ENCODE peak calls at places on chromosomes 4 and X, in eight cellular contexts. C, O, P, V, F, B, H and N are unnamed samples.

GRCh38 chrX:123210252-123210651 is 26.2 kb downstream of the GRIA3 start:
- DNase-seq in C (no peak), O (no peak), P (no peak), V (no peak), F (no peak), B (no peak), H (no peak), N (no peak)

GRCh38 chrX:78199851-78200250 is 60.4 kb upstream of the TAF9B start:
- DNase-seq in C (peak; percentile 12), O (no peak), P (peak; percentile 8), V (no peak), F (peak; percentile 36), B (peak; percentile 17), H (peak; percentile 18), N (peak; percentile 35)

GRCh38 chrX:69538321-69538876 is 34.3 kb downstream of the NALF2 start:
- DNase-seq in C (peak; percentile 60), O (peak; percentile 29), P (peak; percentile 16), V (peak; percentile 61), F (peak; percentile 70), B (peak; percentile 72), H (peak; percentile 47), N (peak; percentile 69)

GRCh38 chr4:182975806-182976205 is 58.6 kb upstream of the DCTD start:
- DNase-seq in C (no peak), O (no peak), P (peak; percentile 90), V (no peak), F (peak; percentile 30), B (peak; percentile 66), H (peak; percentile 77), N (peak; percentile 81)

GRCh38 chrX:25028726-25029125 is 13.0 kb upstream of the ARX start:
- DNase-seq in C (no peak), O (no peak), P (peak; percentile 6), V (no peak), F (no peak), B (peak; percentile 31), H (peak; percentile 66), N (peak; percentile 41)

GRCh38 chr4:137267024-137267423 is 265.3 kb downstream of the PCDH18 start:
- DNase-seq in C (no peak), O (no peak), P (peak; percentile 38), V (no peak), F (no peak), B (peak; percentile 68), H (peak; percentile 75), N (peak; percentile 55)

GRCh38 chr4:106985830-106986229 is 50.3 kb downstream of the DKK2 start:
- DNase-seq in C (no peak), O (no peak), P (no peak), V (no peak), F (no peak), B (no peak), H (peak; percentile 39), N (no peak)

GRCh38 chrX:154829926-154830442 is 4.5 kb downstream of the SMIM9 start:
- DNase-seq in C (no peak), O (no peak), P (no peak), V (no peak), F (no peak), B (no peak), H (no peak), N (no peak)

GRCh38 chr4:158624889-158625478 is 46.7 kb downstream of the C4orf46 start:
- DNase-seq in C (peak; percentile 23), O (no peak), P (peak; percentile 73), V (peak; percentile 22), F (peak; percentile 6), B (peak; percentile 81), H (peak; percentile 79), N (peak; percentile 89)

GRCh38 chr4:178205826-178206225 is 763.6 kb upstream of the AGA start:
- DNase-seq in C (no peak), O (no peak), P (peak; percentile 2), V (no peak), F (no peak), B (no peak), H (no peak), N (no peak)

GRCh38 chr4:143581331-143581961 is 67.9 kb downstream of the SMARCA5 start:
- DNase-seq in C (no peak), O (no peak), P (no peak), V (no peak), F (no peak), B (no peak), H (no peak), N (no peak)

GRCh38 chr4:154004859-154005520 is 216.1 kb upstream of the SFRP2 start:
- DNase-seq in C (no peak), O (no peak), P (no peak), V (peak; percentile 63), F (no peak), B (peak; percentile 92), H (peak; percentile 100), N (peak; percentile 98)

GRCh38 chrX:54808109-54808604 is 612 bp downstream of the MAGED2 start:
- DNase-seq in C (peak; percentile 36), O (no peak), P (no peak), V (peak; percentile 80), F (peak; percentile 36), B (no peak), H (peak; percentile 19), N (no peak)

GRCh38 chr4:64724689-64725088 is 315.4 kb upstream of the TECRL start:
- DNase-seq in C (no peak), O (no peak), P (no peak), V (no peak), F (no peak), B (no peak), H (no peak), N (no peak)

GRCh38 chr4:64718091-64718490 is 308.8 kb upstream of the TECRL start:
- DNase-seq in C (no peak), O (no peak), P (no peak), V (no peak), F (no peak), B (no peak), H (peak; percentile 5), N (peak; percentile 1)

GRCh38 chr4:64715741-64716140 is 306.5 kb upstream of the TECRL start:
- DNase-seq in C (no peak), O (no peak), P (no peak), V (no peak), F (no peak), B (no peak), H (no peak), N (no peak)

DNA sequence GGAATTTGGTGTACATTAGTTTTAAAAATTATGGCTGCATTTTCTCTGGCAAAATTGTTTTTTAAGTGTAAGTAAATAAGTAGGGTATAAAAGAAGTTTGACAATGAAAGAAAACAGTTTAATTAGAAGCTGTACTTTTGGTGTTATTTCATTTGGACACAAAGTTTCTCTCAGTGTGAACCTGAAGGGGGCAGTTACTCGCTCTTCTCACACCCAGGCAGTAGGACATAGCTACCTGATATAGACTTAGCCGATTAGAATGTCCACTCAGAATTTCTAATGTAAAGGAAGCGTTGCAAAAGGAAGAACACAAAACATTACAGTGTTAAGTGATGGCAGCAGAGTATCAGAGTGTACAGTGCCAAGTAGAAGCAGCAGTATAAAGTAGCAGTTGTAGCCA is 311.9 kb upstream of the TECRL start:
- DNase-seq in C (no peak), O (no peak), P (no peak), V (no peak), F (no peak), B (no peak), H (no peak), N (no peak)
- TF ChIP-seq CTCF in C (no peak), O (no peak), P (no peak), V (no peak), F (no peak), B (no peak), H (no peak), N (no peak)

GRCh38 chr4:37845201-37845600 is 18.7 kb downstream of the PGM2 start:
- DNase-seq in C (no peak), O (no peak), P (no peak), V (no peak), F (no peak), B (no peak), H (no peak), N (no peak)
- TF ChIP-seq CTCF in C (no peak), O (no peak), P (no peak), V (no peak), F (no peak), B (no peak), H (no peak), N (no peak)

GRCh38 chr4:36394352-36394903 is 113.0 kb downstream of the DTHD1 start:
- DNase-seq in C (no peak), O (peak; percentile 64), P (no peak), V (no peak), F (no peak), B (no peak), H (no peak), N (no peak)

GRCh38 chr4:36402008-36402758 is 120.8 kb downstream of the DTHD1 start:
- DNase-seq in C (no peak), O (no peak), P (no peak), V (no peak), F (no peak), B (no peak), H (no peak), N (no peak)

DNA sequence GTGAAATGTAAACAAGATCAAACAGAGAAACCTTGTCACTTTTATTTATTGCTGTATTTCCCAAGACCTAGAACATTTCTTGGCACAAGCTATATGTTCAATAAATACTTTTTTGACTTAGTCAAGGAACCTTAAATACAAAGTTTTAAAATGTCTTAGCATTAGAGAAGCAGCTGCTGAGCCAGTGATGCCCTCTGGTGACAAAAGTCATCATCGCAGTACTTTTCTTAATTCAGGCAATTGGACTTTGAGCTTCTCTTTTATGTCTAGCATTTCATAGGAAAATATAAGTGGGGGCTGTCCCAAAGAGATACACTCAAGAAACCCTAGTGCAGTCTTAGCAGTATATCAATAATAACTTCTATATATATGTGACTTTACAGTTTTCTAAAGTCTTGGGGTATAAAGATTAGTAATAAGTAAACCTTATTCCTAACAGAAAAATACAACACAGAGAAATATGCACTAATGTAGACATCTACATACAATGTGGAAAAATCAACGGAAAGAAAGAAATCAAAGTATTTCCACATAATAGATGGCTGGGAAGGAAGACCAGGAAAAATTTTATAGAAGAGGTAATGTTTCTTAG is 118.4 kb downstream of the DTHD1 start:
- DNase-seq in C (peak; percentile 36), O (peak; percentile 13), P (no peak), V (no peak), F (no peak), B (peak; percentile 14), H (peak; percentile 2), N (peak; percentile 27)
- TF ChIP-seq CTCF in C (peak; percentile 50), O (peak; percentile 96), P (no peak), V (no peak), F (peak; percentile 48), B (peak; percentile 41), H (peak; percentile 39), N (peak; percentile 58)

DNA sequence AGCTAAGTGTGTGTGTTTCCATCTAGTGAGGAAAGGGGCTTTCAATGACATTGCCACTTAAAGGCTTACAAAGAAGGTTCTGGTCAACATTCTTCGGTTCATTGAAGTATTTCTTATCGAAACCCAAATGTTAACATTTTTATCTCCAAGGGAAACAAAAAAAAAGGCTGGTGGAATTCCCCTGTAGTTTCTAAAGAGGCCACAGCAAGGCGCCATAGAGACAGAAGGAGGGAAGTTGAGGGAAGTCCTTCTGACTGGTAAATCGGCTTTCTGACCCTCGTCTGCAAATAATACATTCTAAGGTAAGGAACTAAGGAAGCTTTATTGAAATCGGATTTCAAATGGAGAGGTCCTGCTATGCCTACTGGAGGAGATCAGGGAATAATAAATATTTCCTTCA is 1.7 kb upstream of the ZFP42 start:
- DNase-seq in C (no peak), O (no peak), P (peak; percentile 16), V (no peak), F (no peak), B (peak; percentile 16), H (peak; percentile 25), N (no peak)
- TF ChIP-seq CTCF in C (no peak), O (no peak), P (peak; percentile 33), V (no peak), F (no peak), B (peak; percentile 35), H (peak; percentile 36), N (peak; percentile 18)

GRCh38 chr4:18695733-18696527 is 674.4 kb upstream of the LCORL start:
- DNase-seq in C (no peak), O (no peak), P (no peak), V (no peak), F (no peak), B (no peak), H (no peak), N (no peak)
- TF ChIP-seq CTCF in C (no peak), O (no peak), P (peak; percentile 5), V (no peak), F (no peak), B (no peak), H (peak; percentile 23), N (peak; percentile 41)